ENCODE peak calls at places on chromosomes 6 and 20, in four cellular contexts. B, U, K and G are unnamed samples. For H3K36me3, the result is how much of the 10 kb centered on the place peaks cover.

GRCh38 chr20:63498950-63499332 is at the start of gene EEF1A2:
- DNase-seq in U (peak), B (peak), K (peak), G (peak)

GRCh38 chr6:22113046-22113766 is 183.6 kb downstream of the PRL start:
- DNase-seq in B (no peak), U (no peak), K (no peak), G (no peak)

GRCh38 chr6:17729223-17730077 is 22.7 kb upstream of the NUP153 start:
- DNase-seq in K (no peak), B (no peak), U (no peak), G (no peak)

GRCh38 chr6:135521431-135521830 is 23.9 kb upstream of the AHI1 start:
- DNase-seq in U (no peak), K (no peak), B (no peak), G (no peak)

GRCh38 chr6:12393100-12393499 is 102.9 kb downstream of the EDN1 start:
- DNase-seq in B (no peak), K (no peak), U (no peak), G (no peak)

GRCh38 chr20:49452011-49452482 is 30.4 kb downstream of the KCNB1 start:
- DNase-seq in K (no peak), U (peak), B (no peak), G (no peak)

GRCh38 chr6:8335371-8335770 is 100.0 kb downstream of the SLC35B3 start:
- DNase-seq in K (no peak), U (no peak), B (no peak), G (no peak)

GRCh38 chr6:135901776-135902524 is 50.4 kb downstream of the PDE7B start:
- DNase-seq in B (no peak), K (no peak), U (no peak), G (peak)

GRCh38 chr20:12012241-12013222 is 94.8 kb downstream of the BTBD3 start:
- DNase-seq in U (no peak), B (peak), K (no peak), G (peak)

GRCh38 chr6:97497713-97498331 is 214.8 kb upstream of the MMS22L start:
- DNase-seq in B (peak), U (peak), K (peak), G (peak)

GRCh38 chr20:2178328-2179232 is 77.0 kb downstream of the STK35 start:
- DNase-seq in B (no peak), U (no peak), K (no peak), G (no peak)

GRCh38 chr6:139027620-139028182 is 844 bp upstream of the ABRACL start:
- DNase-seq in K (no peak), B (no peak), U (no peak), G (peak)

GRCh38 chr20:40160151-40160550 is 528.9 kb downstream of the MAFB start:
- DNase-seq in B (peak), K (no peak), U (peak), G (no peak)

GRCh38 chr6:127343753-127344659 is 597 bp upstream of the ECHDC1 start:
- DNase-seq in K (no peak), U (no peak), B (peak), G (peak)

GRCh38 chr6:110529907-110530306 is 53.5 kb upstream of the SLC22A16 start:
- DNase-seq in U (no peak), B (no peak), K (no peak), G (no peak)

GRCh38 chr20:61263084-61263695 is 11.1 kb downstream of the CDH4 start:
- DNase-seq in B (peak), K (no peak), U (no peak), G (no peak)

GRCh38 chr20:25761596-25761995 is 64.9 kb upstream of the ZNF337 start:
- DNase-seq in K (no peak), B (no peak), U (no peak), G (no peak)

GRCh38 chr20:11921326-11921725 is 3.6 kb downstream of the BTBD3 start:
- DNase-seq in U (no peak), K (no peak), B (no peak), G (no peak)

GRCh38 chr6:136525586-136526195 is 24.5 kb downstream of the MAP7 start:
- DNase-seq in U (no peak), B (no peak), K (no peak), G (no peak)

GRCh38 chr6:50724381-50725124 is 11.2 kb downstream of the TFAP2D start:
- DNase-seq in K (no peak), U (no peak), B (no peak), G (no peak)

GRCh38 chr6:34308483-34308882 is 59.7 kb upstream of the SMIM29 start:
- DNase-seq in B (no peak), U (no peak), K (no peak), G (no peak)
- H3K36me3 ChIP-seq in B (under half), U (under half), K (under half), G (under half)

GRCh38 chr6:447381-448165 is 56.0 kb downstream of the IRF4 start:
- DNase-seq in K (no peak), U (no peak), B (no peak), G (no peak)
- H3K4me3 ChIP-seq in K (peak), U (no peak), B (no peak), G (peak)

GRCh38 chr6:149419696-149420404 is 19.8 kb downstream of the SUMO4 start:
- DNase-seq in B (no peak), K (no peak), U (no peak), G (no peak)
- H3K36me3 ChIP-seq in B (under half), K (under half), U (under half), G (under half)

DNA sequence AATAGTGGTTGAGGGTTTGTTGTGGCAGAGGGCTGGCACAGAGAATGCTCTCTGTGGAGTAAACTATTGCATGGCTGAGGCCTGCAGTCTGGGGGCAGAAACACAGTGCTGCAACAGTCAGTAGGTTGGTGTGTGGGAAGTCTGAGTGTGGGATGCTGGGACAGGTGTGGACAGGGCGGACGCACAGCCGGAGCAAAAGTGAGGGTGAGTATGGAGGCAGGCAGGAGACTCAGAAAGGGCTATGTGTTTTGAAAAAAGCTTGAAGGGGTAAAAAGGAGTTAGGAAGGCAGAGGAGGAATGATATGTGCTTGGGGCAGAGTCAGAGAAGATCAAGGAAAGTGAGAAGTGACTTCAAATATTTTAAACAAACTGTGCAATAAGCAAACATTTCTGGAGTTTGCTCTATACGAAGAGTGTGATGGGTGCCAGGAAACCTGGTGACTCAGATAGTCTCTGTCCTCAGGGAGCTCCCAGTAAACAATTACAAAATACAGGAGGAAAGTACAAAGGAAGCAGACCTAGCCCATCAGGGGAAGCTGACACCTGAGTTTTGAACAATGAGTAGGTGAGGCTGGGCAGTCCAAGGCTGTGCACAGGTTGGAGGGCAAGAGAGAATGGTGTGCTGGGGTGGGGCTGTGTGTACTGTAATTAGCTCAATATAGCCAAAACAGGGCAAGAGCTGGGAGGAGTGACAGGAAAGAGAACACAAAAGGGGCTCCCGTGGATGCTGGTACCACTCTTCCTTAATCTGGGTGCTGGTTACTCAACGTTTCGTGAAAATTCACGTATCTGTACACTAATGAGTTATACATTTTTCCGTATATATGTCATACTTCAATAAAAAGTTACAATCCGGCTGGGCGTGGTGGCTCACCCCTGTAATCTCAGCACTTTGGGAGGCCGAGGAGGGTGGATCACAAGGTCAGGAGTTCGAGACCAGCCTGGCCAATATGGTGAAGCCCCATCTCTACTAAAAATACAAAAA is 55.2 kb downstream of the PIGU start:
- DNase-seq in B (no peak), K (no peak), U (no peak), G (no peak)
- H3K4me3 ChIP-seq in B (no peak), K (no peak), U (no peak), G (no peak)